ENCODE peak calls at places on chromosome 2, in five cellular contexts. M is NCI-H446, R is OCI-M1, L is kidney tubule cell, P is cardiac fibroblast. H is an unnamed sample.

GRCh38 chr2:24568492-24568891 is 77.4 kb downstream of the NCOA1 start:
- DNase-seq in M (peak), R (no peak), L (no peak), P (no peak), H (no peak)

GRCh38 chr2:219254590-219255219 is 987 bp upstream of the TUBA4A start:
- DNase-seq in M (no peak), R (peak), L (peak), P (peak), H (no peak)

GRCh38 chr2:110173523-110173922 is 31.3 kb downstream of the NPHP1 start:
- DNase-seq in M (no peak), R (peak), L (peak), P (peak), H (peak)

GRCh38 chr2:135960598-135961551 is 24.6 kb downstream of the DARS1 start:
- DNase-seq in M (peak), R (no peak), L (no peak), P (peak), H (no peak)

GRCh38 chr2:145731467-145731866 is 1211.5 kb upstream of the ZEB2 start:
- DNase-seq in M (no peak), R (no peak), L (no peak), P (no peak), H (no peak)

GRCh38 chr2:115560671-115561070 is 1118.2 kb downstream of the DPP10 start:
- DNase-seq in M (no peak), R (no peak), L (peak), P (no peak), H (no peak)

GRCh38 chr2:212548459-212548815 is 9.8 kb upstream of the ERBB4 start:
- DNase-seq in M (peak), R (peak), L (peak), P (peak), H (no peak)

GRCh38 chr2:98503481-98504096 is 58.9 kb downstream of the INPP4A start:
- DNase-seq in M (no peak), R (no peak), L (peak), P (no peak), H (no peak)

GRCh38 chr2:224263571-224264043 is 138.3 kb downstream of the FAM124B start:
- DNase-seq in M (no peak), R (no peak), L (no peak), P (peak), H (no peak)

GRCh38 chr2:222922019-222922800 is 61.4 kb downstream of the ACSL3 start:
- DNase-seq in M (no peak), R (no peak), L (no peak), P (no peak), H (no peak)